ENCODE peak calls at places on chromosome 15, in seven cellular contexts. B is fibroblast of villous mesenchyme, M is GM06990, N is brain microvascular endothelial cell, C is fibroblast of pulmonary artery, H is cardiac fibroblast, S is hepatocyte. K is an unnamed sample.

GRCh38 chr15:41933771-41934170 is 38.6 kb downstream of the EHD4 start:
- DNase-seq in C (no peak), B (no peak), S (peak), H (peak), N (no peak), M (no peak), K (no peak)

GRCh38 chr15:52148409-52148808 is 35.8 kb upstream of the BCL2L10 start:
- DNase-seq in N (no peak), M (no peak), H (no peak), B (peak), C (no peak), S (no peak), K (no peak)

GRCh38 chr15:92069308-92070244 is 216.1 kb downstream of the SLCO3A1 start:
- DNase-seq in H (peak), N (peak), S (peak), C (peak), B (peak), M (no peak), K (peak)

GRCh38 chr15:86915811-86916331 is 836.2 kb downstream of the AGBL1 start:
- DNase-seq in N (peak), M (no peak), C (peak), S (peak), B (peak), H (peak), K (peak)

GRCh38 chr15:79032656-79033055 is 57.9 kb downstream of the RASGRF1 start:
- DNase-seq in M (no peak), H (no peak), N (no peak), B (no peak), S (no peak), C (no peak), K (no peak)

GRCh38 chr15:42385206-42385979 is 26.1 kb downstream of the CAPN3 start:
- DNase-seq in B (peak), C (peak), M (no peak), S (peak), H (peak), N (peak), K (peak)

GRCh38 chr15:78895411-78895810 is 22.7 kb downstream of the MORF4L1 start:
- DNase-seq in N (no peak), C (no peak), S (no peak), H (no peak), M (no peak), B (no peak), K (peak)

GRCh38 chr15:101813803-101814534 is 2.0 kb downstream of the OR4F15 start:
- DNase-seq in S (no peak), H (peak), C (no peak), N (no peak), B (peak), M (no peak), K (peak)

GRCh38 chr15:77722759-77723460 is 90.2 kb upstream of the LINGO1 start:
- DNase-seq in S (no peak), B (no peak), N (no peak), M (no peak), C (no peak), H (no peak), K (no peak)

DNA sequence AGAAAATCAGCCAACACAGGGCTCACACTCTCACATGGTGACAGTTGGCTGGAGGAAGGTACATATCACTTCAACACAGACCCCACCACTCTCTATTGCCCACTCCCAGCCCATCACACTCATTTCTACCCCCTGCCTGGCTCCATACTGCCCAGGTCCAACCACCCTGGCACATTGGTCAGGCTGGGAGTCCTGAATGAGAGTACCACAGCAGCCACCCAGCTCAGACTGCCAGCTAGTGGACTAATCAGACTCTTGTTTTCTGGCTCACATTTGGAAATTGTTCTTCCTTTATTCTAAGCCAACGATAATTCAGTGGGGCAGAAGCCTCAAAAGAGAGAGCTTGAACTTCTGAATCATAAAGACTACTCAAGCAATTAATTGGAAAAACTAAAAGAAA is 20.0 kb downstream of the MRPL46 start:
- DNase-seq in H (no peak), S (no peak), N (no peak), M (no peak), B (no peak), C (no peak), K (peak)
- TF ChIP-seq CTCF in H (no peak), S (no peak), N (no peak), M (no peak), B (no peak), C (no peak), K (no peak)

GRCh38 chr15:74209997-74210573 is 7.5 kb upstream of the STRA6 start:
- DNase-seq in S (peak), N (peak), C (peak), H (peak), M (no peak), B (peak), K (peak)

GRCh38 chr15:74207652-74208440 is 5.3 kb upstream of the STRA6 start:
- DNase-seq in B (no peak), S (no peak), M (no peak), N (no peak), C (no peak), H (no peak), K (no peak)

GRCh38 chr15:74208496-74208895 is 5.9 kb upstream of the STRA6 start:
- DNase-seq in C (no peak), M (no peak), S (no peak), B (no peak), N (no peak), H (no peak), K (no peak)

GRCh38 chr15:74209560-74209958 is 7.0 kb upstream of the STRA6 start:
- DNase-seq in M (no peak), S (no peak), H (no peak), N (no peak), B (no peak), C (no peak), K (no peak)

GRCh38 chr15:74208901-74209559 is 6.4 kb upstream of the STRA6 start:
- DNase-seq in B (no peak), S (peak), M (no peak), H (peak), C (peak), N (no peak), K (peak)
- H3K4me3 ChIP-seq in B (no peak), S (no peak), M (no peak), H (no peak), C (no peak), N (no peak), K (no peak)

DNA sequence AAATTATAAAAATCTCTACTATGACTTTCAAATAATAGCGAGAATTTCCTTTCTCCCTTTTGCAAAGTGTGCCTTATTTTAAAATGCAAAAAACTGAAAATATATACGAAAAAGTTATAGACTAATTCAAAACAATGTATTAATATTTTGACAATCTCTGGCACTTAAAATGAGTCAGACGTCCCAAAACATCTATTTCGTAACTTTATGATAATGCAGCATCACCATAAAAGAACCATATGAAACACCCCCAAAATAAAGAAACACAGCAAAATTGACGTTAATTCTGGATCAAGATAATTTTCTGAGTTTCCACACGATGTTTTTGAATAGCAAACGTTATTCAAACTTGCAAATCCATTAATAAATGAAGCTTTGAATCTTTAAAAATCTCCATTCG is 1.0 kb downstream of the COPS2 start:
- DNase-seq in B (peak), N (no peak), H (peak), C (peak), M (no peak), S (no peak), K (no peak)
- TF ChIP-seq CTCF in B (no peak), N (no peak), H (no peak), C (no peak), M (no peak), S (no peak), K (no peak)

DNA sequence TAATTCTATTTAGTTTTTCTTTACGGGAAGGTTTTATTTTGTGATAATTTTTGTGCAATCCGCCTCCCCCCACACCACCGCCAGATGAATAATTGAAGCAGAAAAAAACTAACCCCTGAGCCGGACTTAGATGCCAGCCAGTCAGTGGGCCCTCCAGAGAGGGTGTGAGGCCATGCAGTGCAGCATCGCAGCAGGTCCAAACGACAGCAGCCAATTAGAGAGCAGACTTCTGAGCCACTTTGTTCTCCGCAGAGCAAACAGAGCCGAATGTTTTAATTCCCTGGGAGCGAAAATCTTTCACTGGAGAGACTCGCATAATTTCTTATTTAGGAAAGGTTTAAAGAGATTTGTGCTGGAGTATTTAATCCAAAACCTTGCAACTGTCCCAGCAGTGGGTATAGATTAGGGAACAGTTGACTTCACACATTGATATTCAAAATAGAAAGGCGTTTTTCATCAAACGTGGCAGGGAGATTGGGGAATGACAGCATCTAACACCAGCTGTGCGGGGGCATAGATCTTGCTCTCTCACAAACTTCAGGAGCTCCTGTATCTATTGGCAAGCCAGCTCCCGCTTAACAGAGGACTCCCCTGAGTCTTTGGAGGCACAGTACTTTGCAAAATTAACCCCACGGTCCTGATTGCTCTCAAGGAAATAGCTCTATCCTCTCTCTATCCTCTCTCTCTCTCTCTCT is 168.1 kb downstream of the MEX3B start:
- DNase-seq in S (no peak), N (no peak), H (no peak), M (no peak), C (no peak), B (no peak), K (no peak)
- H3K4me3 ChIP-seq in S (no peak), N (no peak), H (no peak), M (no peak), C (no peak), B (no peak), K (no peak)

GRCh38 chr15:73955326-73955725 is 29.1 kb downstream of the LOXL1 start:
- DNase-seq in M (no peak), S (no peak), B (no peak), C (no peak), N (no peak), H (no peak), K (no peak)
- TF ChIP-seq CTCF in M (no peak), S (no peak), B (no peak), C (no peak), N (no peak), H (no peak), K (no peak)

GRCh38 chr15:69679623-69680228 is 227.1 kb downstream of the RPLP1 start:
- DNase-seq in N (no peak), C (no peak), B (no peak), S (no peak), M (peak), H (no peak), K (no peak)
- H3K4me3 ChIP-seq in N (no peak), C (no peak), B (no peak), S (no peak), M (no peak), H (no peak), K (no peak)

GRCh38 chr15:69064649-69065048 is 50.2 kb downstream of the NOX5 start:
- DNase-seq in S (no peak), H (no peak), N (no peak), M (no peak), C (no peak), B (no peak), K (no peak)
- TF ChIP-seq CTCF in S (no peak), H (no peak), N (peak), M (peak), C (no peak), B (no peak), K (no peak)

DNA sequence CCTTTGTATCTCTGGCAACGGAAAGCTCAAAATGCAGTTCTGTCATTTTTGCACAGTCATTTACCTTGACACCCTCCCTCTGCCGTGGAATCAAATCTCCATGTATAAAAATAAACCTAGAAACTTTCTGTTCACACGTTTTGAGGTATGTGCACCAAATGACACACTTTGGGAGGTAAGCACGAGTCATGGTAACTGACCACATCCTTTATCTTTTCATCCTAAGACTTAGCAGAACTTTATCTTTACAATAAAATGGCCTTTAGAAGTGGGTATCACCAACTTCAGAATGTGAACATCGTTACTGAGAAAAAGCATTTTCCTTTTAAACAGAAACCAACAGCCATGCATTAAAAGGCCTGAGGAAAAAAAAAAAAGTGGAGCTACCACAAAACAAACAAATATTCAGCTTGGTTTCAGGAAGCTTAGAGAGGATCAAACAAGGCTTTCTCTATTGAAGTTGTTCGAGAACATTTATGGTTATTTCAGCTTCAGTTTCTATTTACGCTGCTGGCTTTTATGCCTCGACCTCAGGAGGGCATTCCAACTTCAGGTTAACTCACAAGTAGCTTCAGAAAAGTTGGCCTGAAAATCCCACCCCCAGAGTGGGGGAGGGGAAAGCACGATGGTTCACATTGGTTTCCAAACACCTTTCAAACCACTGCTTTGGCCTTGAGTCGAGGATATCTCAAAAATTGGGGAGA is 171.1 kb upstream of the ICE2 start:
- DNase-seq in M (peak), H (peak), C (no peak), S (peak), B (no peak), N (no peak), K (no peak)
- H3K4me3 ChIP-seq in M (peak), H (no peak), C (no peak), S (no peak), B (no peak), N (no peak), K (no peak)

GRCh38 chr15:90407871-90408317 is 19.9 kb downstream of the IQGAP1 start:
- DNase-seq in B (peak), C (peak), N (peak), M (no peak), H (peak), S (peak), K (peak)

GRCh38 chr15:90405208-90405607 is 17.2 kb downstream of the IQGAP1 start:
- DNase-seq in C (no peak), B (no peak), S (no peak), M (no peak), H (no peak), N (no peak), K (no peak)

GRCh38 chr15:90411176-90411575 is 23.1 kb downstream of the IQGAP1 start:
- DNase-seq in M (no peak), N (no peak), B (no peak), S (no peak), C (no peak), H (no peak), K (no peak)

GRCh38 chr15:90412356-90413194 is 24.5 kb downstream of the IQGAP1 start:
- DNase-seq in H (peak), M (no peak), N (peak), C (peak), B (peak), S (peak), K (peak)

DNA sequence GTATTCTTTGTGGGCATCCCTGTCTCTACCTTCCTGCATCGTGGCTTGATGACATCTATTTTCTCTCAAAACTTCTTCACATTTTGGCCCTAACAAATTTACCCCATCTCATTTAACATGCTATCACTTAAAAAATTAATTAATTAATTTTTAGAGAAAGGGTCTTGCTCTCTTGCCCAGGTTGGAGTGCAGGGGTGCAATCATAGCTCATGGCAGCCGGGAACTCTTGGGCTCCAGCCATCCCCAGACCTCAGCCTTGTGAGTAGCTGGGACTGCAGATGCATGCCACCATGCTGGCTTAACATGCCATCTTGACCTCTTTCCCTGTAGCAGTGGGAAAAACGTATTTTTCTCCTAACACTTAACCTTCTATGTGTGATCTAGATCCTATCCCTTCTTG is 20.6 kb downstream of the IQGAP1 start:
- DNase-seq in C (no peak), B (no peak), N (no peak), M (no peak), H (no peak), S (no peak), K (no peak)
- TF ChIP-seq CTCF in C (no peak), B (no peak), N (no peak), M (no peak), H (no peak), S (no peak), K (no peak)

GRCh38 chr15:66704783-66705113 is 2.7 kb downstream of the SMAD6 start:
- DNase-seq in H (no peak), C (no peak), M (no peak), B (no peak), S (peak), N (no peak), K (no peak)
- H3K4me3 ChIP-seq in H (no peak), C (peak), M (no peak), B (peak), S (peak), N (peak), K (peak)